ENCODE peak calls at places on chromosome 16, in seven cellular contexts. K, L, C, R, E, Q and W are unnamed samples.

GRCh38 chr16:56609463-56609921 is 1.1 kb downstream of the MT2A start:
- DNase-seq in R (peak), E (peak), K (no peak), C (peak), Q (no peak), L (peak), W (peak)

GRCh38 chr16:474420-475122 is 49.1 kb downstream of the RAB11FIP3 start:
- DNase-seq in L (peak), E (no peak), R (no peak), Q (no peak), C (no peak), K (no peak), W (no peak)

GRCh38 chr16:72658888-72659717 is 388.8 kb downstream of the ZFHX3 start:
- DNase-seq in R (peak), C (no peak), K (no peak), Q (no peak), L (peak), E (no peak), W (no peak)

GRCh38 chr16:15509051-15509592 is 74.7 kb downstream of the BMERB1 start:
- DNase-seq in R (no peak), C (no peak), Q (peak), E (peak), K (no peak), L (no peak), W (no peak)

GRCh38 chr16:28494141-28494851 is at the start of gene APOBR:
- DNase-seq in E (peak), C (peak), R (no peak), K (no peak), Q (peak), L (no peak), W (peak)

GRCh38 chr16:1296688-1297412 is 12.6 kb upstream of the UBE2I start:
- DNase-seq in K (no peak), E (no peak), Q (no peak), C (no peak), R (peak), L (no peak), W (peak)

GRCh38 chr16:51434567-51435198 is 283.6 kb upstream of the SALL1 start:
- DNase-seq in C (no peak), Q (no peak), R (no peak), L (no peak), E (no peak), K (no peak), W (no peak)

GRCh38 chr16:53042235-53042645 is 10.5 kb downstream of the CHD9NB start:
- DNase-seq in E (no peak), Q (no peak), L (no peak), C (no peak), R (no peak), K (no peak), W (no peak)

GRCh38 chr16:47939690-47940089 is 216.1 kb downstream of the ABCC12 start:
- DNase-seq in C (no peak), E (no peak), L (no peak), Q (no peak), R (no peak), K (no peak), W (no peak)

GRCh38 chr16:81238296-81239011 is at the start of gene BCO1:
- DNase-seq in L (peak), R (peak), K (no peak), C (no peak), Q (no peak), E (no peak), W (no peak)

GRCh38 chr16:48963306-48963705 is 318.3 kb downstream of the CBLN1 start:
- DNase-seq in Q (no peak), R (peak), C (no peak), E (no peak), L (no peak), K (no peak), W (no peak)

GRCh38 chr16:75065149-75065807 is 51.3 kb downstream of the LDHD start:
- DNase-seq in R (no peak), E (no peak), L (no peak), K (no peak), Q (peak), C (no peak), W (no peak)

GRCh38 chr16:79169239-79169638 is 431.3 kb downstream of the MAF start:
- DNase-seq in R (no peak), C (no peak), L (no peak), Q (no peak), K (no peak), E (no peak), W (no peak)

GRCh38 chr16:10048850-10049249 is 133.4 kb downstream of the GRIN2A start:
- DNase-seq in C (no peak), R (no peak), L (no peak), K (no peak), E (no peak), Q (no peak), W (no peak)

GRCh38 chr16:50709061-50709695 is 15.8 kb downstream of the NOD2 start:
- DNase-seq in Q (no peak), R (no peak), L (no peak), E (no peak), K (no peak), C (no peak), W (no peak)

GRCh38 chr16:19106625-19107020 is 7.1 kb upstream of the ITPRIPL2 start:
- DNase-seq in E (no peak), K (no peak), Q (no peak), C (no peak), L (no peak), R (no peak), W (no peak)
- H3K4me3 ChIP-seq in E (no peak), K (no peak), Q (no peak), C (no peak), L (no peak), R (no peak), W (no peak)

DNA sequence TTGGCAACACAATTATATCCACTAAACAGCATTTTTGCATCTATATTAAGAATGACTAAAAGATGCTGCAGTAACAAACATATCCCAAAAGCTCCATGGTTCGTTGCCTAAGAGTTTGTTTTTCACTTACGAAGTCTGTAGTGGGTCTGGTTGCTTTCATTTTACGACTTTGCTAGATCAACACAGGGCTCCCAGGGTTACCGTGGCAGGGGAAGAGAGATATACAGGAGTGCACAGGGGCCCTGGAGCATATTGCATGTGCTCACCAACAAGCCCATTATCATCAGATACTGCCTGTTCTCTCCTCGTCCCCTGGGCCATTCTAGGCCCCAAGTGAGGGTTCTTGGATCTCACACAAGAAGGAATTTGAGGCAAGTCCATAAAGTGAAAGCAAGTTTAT is 3.1 kb upstream of the MMP2 start:
- DNase-seq in K (no peak), L (peak), C (peak), Q (no peak), E (no peak), R (peak), W (no peak)
- H3K4me3 ChIP-seq in K (no peak), L (no peak), C (no peak), Q (no peak), E (no peak), R (peak), W (no peak)

GRCh38 chr16:82865412-82865811 is 238.6 kb downstream of the CDH13 start:
- DNase-seq in Q (no peak), R (no peak), C (no peak), E (no peak), K (no peak), L (no peak), W (no peak)
- H3K4me3 ChIP-seq in Q (no peak), R (no peak), C (no peak), E (no peak), K (no peak), L (no peak), W (no peak)

DNA sequence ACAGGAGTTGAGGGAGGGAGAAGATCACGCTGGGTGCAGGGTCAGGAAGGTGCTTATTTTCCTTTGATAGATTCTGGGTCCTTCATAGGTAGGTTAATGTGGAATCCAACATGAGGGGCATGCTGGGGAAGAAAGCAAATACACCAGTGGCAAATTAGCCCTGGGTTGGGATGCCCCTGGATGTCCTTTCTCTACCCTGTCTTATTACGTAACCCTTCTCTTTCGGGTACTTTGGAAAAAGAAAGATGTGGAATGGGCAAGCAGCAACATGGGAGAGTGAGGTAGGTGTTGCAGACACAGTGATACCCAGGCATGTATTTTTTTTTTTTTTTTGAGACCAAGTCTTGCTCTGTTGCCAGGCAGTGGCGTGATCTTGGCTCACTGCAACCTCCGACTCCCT is 9.1 kb downstream of the SLC7A6 start:
- DNase-seq in L (no peak), C (no peak), E (no peak), R (no peak), K (no peak), Q (no peak), W (no peak)
- H3K4me3 ChIP-seq in L (no peak), C (peak), E (no peak), R (no peak), K (no peak), Q (no peak), W (no peak)